ENCODE peak calls at places on chromosomes 7 and 10, in five cellular contexts. V, Y, L, M and X are unnamed samples.

GRCh38 chr7:24755541-24756416 is 1.5 kb downstream of the GSDME start:
- DNase-seq in V (peak; percentile 78), Y (no peak), L (no peak), M (no peak), X (no peak)

GRCh38 chr10:122564980-122565379 is 4.4 kb downstream of the DMBT1 start:
- DNase-seq in V (no peak), Y (no peak), L (no peak), M (no peak), X (no peak)

GRCh38 chr7:1386623-1387220 is 72.5 kb downstream of the MICALL2 start:
- DNase-seq in V (no peak), Y (no peak), L (no peak), M (no peak), X (no peak)

GRCh38 chr10:3570855-3571266 is 214.1 kb downstream of the KLF6 start:
- DNase-seq in V (no peak), Y (no peak), L (no peak), M (no peak), X (no peak)

GRCh38 chr10:100341953-100342626 is 4.9 kb upstream of the SCD start:
- DNase-seq in V (no peak), Y (no peak), L (no peak), M (peak; percentile 12), X (no peak)

GRCh38 chr7:137992042-137992737 is 9.7 kb downstream of the CREB3L2 start:
- DNase-seq in V (no peak), Y (no peak), L (no peak), M (no peak), X (no peak)

GRCh38 chr7:99729501-99730261 is 5.3 kb downstream of the CYP3A7 start:
- DNase-seq in V (no peak), Y (no peak), L (no peak), M (no peak), X (no peak)

GRCh38 chr10:11639861-11640764 is 28.7 kb upstream of the USP6NL start:
- DNase-seq in V (no peak), Y (no peak), L (no peak), M (no peak), X (no peak)

GRCh38 chr7:114418117-114418516 is 3.5 kb downstream of the FOXP2 start:
- DNase-seq in V (no peak), Y (no peak), L (no peak), M (no peak), X (no peak)

GRCh38 chr10:65501259-65501658 is 1424.6 kb upstream of the LRRTM3 start:
- DNase-seq in V (no peak), Y (no peak), L (no peak), M (no peak), X (no peak)

GRCh38 chr10:69056536-69057260 is 31.2 kb upstream of the SRGN start:
- DNase-seq in V (no peak), Y (no peak), L (no peak), M (no peak), X (no peak)

GRCh38 chr7:9958461-9958860 is 1015.2 kb upstream of the PHF14 start:
- DNase-seq in V (no peak), Y (no peak), L (no peak), M (no peak), X (no peak)

GRCh38 chr10:19925064-19925463 is 108.8 kb downstream of the PLXDC2 start:
- DNase-seq in V (no peak), Y (no peak), L (no peak), M (no peak), X (no peak)

GRCh38 chr7:108246227-108246837 is 116.2 kb upstream of the LAMB4 start:
- DNase-seq in V (peak; percentile 100), Y (no peak), L (no peak), M (no peak), X (no peak)

GRCh38 chr10:31083765-31084184 is 52.1 kb upstream of the ZNF438 start:
- DNase-seq in V (no peak), Y (no peak), L (peak; percentile 41), M (peak; percentile 68), X (no peak)

GRCh38 chr7:17844022-17844421 is 96.3 kb downstream of the SNX13 start:
- DNase-seq in V (no peak), Y (no peak), L (no peak), M (no peak), X (no peak)

GRCh38 chr10:43355749-43356371 is 15.6 kb upstream of the FXYD4 start:
- DNase-seq in V (no peak), Y (no peak), L (no peak), M (no peak), X (no peak)

GRCh38 chr7:103685646-103686418 is 239.8 kb upstream of the SLC26A5 start:
- DNase-seq in V (no peak), Y (no peak), L (no peak), M (no peak), X (no peak)

GRCh38 chr7:30068117-30068516 is 39.9 kb downstream of the PLEKHA8 start:
- DNase-seq in V (peak; percentile 47), Y (no peak), L (no peak), M (no peak), X (no peak)

GRCh38 chr7:149616898-149617297 is 119.3 kb upstream of the ZNF746 start:
- DNase-seq in V (no peak), Y (no peak), L (no peak), M (no peak), X (no peak)

GRCh38 chr7:11548532-11548931 is 283.5 kb downstream of the THSD7A start:
- DNase-seq in V (no peak), Y (no peak), L (no peak), M (no peak), X (no peak)

GRCh38 chr7:29375641-29376562 is 181.3 kb downstream of the CHN2 start:
- DNase-seq in V (peak; percentile 21), Y (no peak), L (no peak), M (no peak), X (no peak)

GRCh38 chr10:33370434-33370930 is 36.0 kb upstream of the NRP1 start:
- DNase-seq in V (no peak), Y (no peak), L (no peak), M (no peak), X (no peak)

GRCh38 chr7:4513450-4513849 is 168.6 kb upstream of the FOXK1 start:
- DNase-seq in V (no peak), Y (no peak), L (no peak), M (no peak), X (no peak)

GRCh38 chr7:107980671-107981190 is 22.2 kb downstream of the LAMB1 start:
- DNase-seq in V (no peak), Y (no peak), L (no peak), M (no peak), X (no peak)

GRCh38 chr7:27587429-27587828 is 75.3 kb downstream of the HIBADH start:
- DNase-seq in V (no peak), Y (no peak), L (no peak), M (no peak), X (no peak)

GRCh38 chr10:114279886-114280644 is 41.0 kb downstream of the VWA2 start:
- DNase-seq in V (no peak), Y (no peak), L (no peak), M (no peak), X (peak; percentile 67)

GRCh38 chr7:157793973-157794763 is 457.4 kb downstream of the DNAJB6 start:
- DNase-seq in V (no peak), Y (no peak), L (no peak), M (no peak), X (no peak)

GRCh38 chr7:146660839-146661238 is 544.2 kb downstream of the CNTNAP2 start:
- DNase-seq in V (no peak), Y (no peak), L (no peak), M (no peak), X (no peak)

GRCh38 chr10:77637474-77637985 is at the start of gene KCNMA1:
- DNase-seq in V (no peak), Y (no peak), L (no peak), M (no peak), X (peak; percentile 77)